ENCODE peak calls at places on chromosomes 7 and 10, in eight cellular contexts. P is endothelial cell of umbilical vein, W is H1, A is HCT116, Z is K562, S is GM12878, Q is SK-N-SH, N is HepG2. H is an unnamed sample. For H3K9me3, the result is how much of the 10 kb centered on the place peaks cover.

GRCh38 chr7:102230593-102230992 is 56.1 kb upstream of the SH2B2 start:
- DNase-seq in Q (no peak), A (no peak), W (no peak), S (no peak), N (no peak), P (no peak), Z (no peak), H (no peak)

GRCh38 chr7:94436018-94436604 is 41.4 kb downstream of the COL1A2 start:
- DNase-seq in W (peak), P (peak), S (peak), N (peak), Z (peak), A (peak), Q (peak), H (peak)

GRCh38 chr7:41029072-41029492 is 673.8 kb downstream of the INHBA start:
- DNase-seq in W (no peak), Z (no peak), S (no peak), A (peak), Q (no peak), N (no peak), P (no peak), H (peak)

GRCh38 chr7:92916751-92917369 is 80.5 kb upstream of the CDK6 start:
- DNase-seq in Z (no peak), S (no peak), Q (peak), A (peak), N (peak), P (no peak), W (no peak), H (peak)

GRCh38 chr7:116232920-116233319 is 22.6 kb downstream of the TES start:
- DNase-seq in P (no peak), S (no peak), Z (no peak), W (no peak), A (no peak), N (no peak), Q (no peak), H (no peak)

GRCh38 chr7:46835556-46835955 is 746.4 kb downstream of the TNS3 start:
- DNase-seq in Q (no peak), P (no peak), A (no peak), Z (no peak), S (no peak), N (no peak), W (no peak), H (no peak)

GRCh38 chr10:855671-856070 is 75.8 kb downstream of the LARP4B start:
- DNase-seq in N (no peak), W (no peak), Q (no peak), Z (no peak), P (no peak), A (no peak), S (no peak), H (no peak)

GRCh38 chr10:1549591-1550290 is 187.6 kb downstream of the ADARB2 start:
- DNase-seq in Q (no peak), W (no peak), A (no peak), N (no peak), P (no peak), Z (no peak), S (no peak), H (no peak)

GRCh38 chr7:27745064-27745583 is 5.2 kb downstream of the TAX1BP1 start:
- DNase-seq in A (peak), N (peak), W (no peak), P (peak), S (no peak), Z (no peak), Q (peak), H (peak)

GRCh38 chr10:22505923-22506685 is 160.8 kb downstream of the SPAG6 start:
- DNase-seq in W (no peak), Q (no peak), P (no peak), A (no peak), Z (no peak), N (no peak), S (no peak), H (no peak)

GRCh38 chr7:152859781-152860191 is 100.2 kb downstream of the ACTR3B start:
- DNase-seq in P (no peak), Q (peak), Z (peak), A (peak), S (no peak), N (peak), W (peak), H (peak)

GRCh38 chr7:158236400-158236799 is 351.2 kb downstream of the PTPRN2 start:
- DNase-seq in A (no peak), Z (peak), W (no peak), P (no peak), N (no peak), Q (no peak), S (no peak), H (no peak)

GRCh38 chr7:152761116-152761748 is 1.7 kb downstream of the ACTR3B start:
- DNase-seq in Z (no peak), N (no peak), A (no peak), P (no peak), S (no peak), W (no peak), Q (no peak), H (no peak)

GRCh38 chr7:146146866-146147265 is 30.3 kb downstream of the CNTNAP2 start:
- DNase-seq in P (no peak), W (no peak), Z (no peak), S (no peak), Q (no peak), A (no peak), N (no peak), H (no peak)

GRCh38 chr10:75542902-75543301 is 111.5 kb downstream of the LRMDA start:
- DNase-seq in P (no peak), N (no peak), S (no peak), A (no peak), Z (no peak), Q (peak), W (no peak), H (no peak)

GRCh38 chr7:104096683-104097082 is 107.2 kb upstream of the RELN start:
- DNase-seq in W (no peak), S (no peak), Z (peak), A (peak), P (peak), N (peak), Q (no peak), H (peak)

GRCh38 chr10:114767589-114768393 is 53.8 kb upstream of the FHIP2A start:
- DNase-seq in A (no peak), S (no peak), P (no peak), Q (peak), N (no peak), W (no peak), Z (peak), H (peak)

GRCh38 chr10:104041891-104042535 is 43.7 kb downstream of the COL17A1 start:
- DNase-seq in N (no peak), W (no peak), A (no peak), Z (no peak), P (no peak), S (no peak), Q (no peak), H (no peak)

GRCh38 chr10:22825841-22826240 is 102.0 kb upstream of the ARMC3 start:
- DNase-seq in S (no peak), N (no peak), A (peak), P (no peak), Q (peak), Z (no peak), W (no peak), H (no peak)

GRCh38 chr10:88212069-88212468 is 348.6 kb downstream of the PTEN start:
- DNase-seq in P (no peak), W (no peak), S (no peak), N (no peak), Z (no peak), A (no peak), Q (no peak), H (no peak)

GRCh38 chr7:116399808-116400207 is 99.7 kb upstream of the CAV2 start:
- DNase-seq in N (no peak), Q (no peak), P (peak), A (no peak), S (no peak), W (no peak), Z (no peak), H (no peak)

GRCh38 chr10:42753126-42753506 is 29.5 kb upstream of the BMS1 start:
- DNase-seq in W (peak), A (peak), P (peak), S (no peak), Q (peak), N (no peak), Z (peak), H (peak)

GRCh38 chr7:137898839-137899681 is 52.3 kb upstream of the DGKI start:
- DNase-seq in N (peak), W (peak), A (peak), Q (peak), P (peak), Z (peak), S (peak), H (peak)

GRCh38 chr10:85922363-85923129 is 444.0 kb downstream of the GRID1 start:
- DNase-seq in S (no peak), W (no peak), Q (no peak), A (no peak), N (no peak), Z (no peak), P (no peak), H (no peak)

GRCh38 chr10:131072651-131073468 is 238.7 kb downstream of the TCERG1L start:
- DNase-seq in P (no peak), S (no peak), Z (no peak), W (no peak), A (no peak), N (no peak), Q (no peak), H (no peak)

GRCh38 chr7:81871606-81872265 is 101.9 kb upstream of the HGF start:
- DNase-seq in P (no peak), Z (no peak), A (no peak), N (no peak), W (no peak), Q (peak), S (no peak), H (no peak)

GRCh38 chr10:122688293-122688989 is 11.2 kb downstream of the C10orf120 start:
- DNase-seq in Z (no peak), A (no peak), P (peak), N (no peak), Q (no peak), S (no peak), W (no peak), H (no peak)

GRCh38 chr10:89793649-89794254 is 92.4 kb downstream of the KIF20B start:
- DNase-seq in Q (peak), Z (peak), W (peak), A (peak), P (peak), N (peak), S (peak), H (peak)

GRCh38 chr10:12419279-12419847 is 70.0 kb downstream of the CAMK1D start:
- DNase-seq in Q (no peak), P (peak), Z (no peak), A (peak), N (no peak), W (no peak), S (no peak), H (no peak)

GRCh38 chr10:13917791-13918190 is 331.0 kb downstream of the PRPF18 start:
- DNase-seq in P (no peak), W (no peak), A (no peak), Z (no peak), Q (no peak), S (no peak), N (no peak), H (no peak)

GRCh38 chr10:70923696-70924095 is 35.3 kb upstream of the PCBD1 start:
- DNase-seq in S (no peak), N (no peak), Q (no peak), Z (no peak), W (no peak), A (no peak), P (no peak), H (no peak)

GRCh38 chr10:4543943-4544540 is 282.0 kb upstream of the AKR1E2 start:
- DNase-seq in N (no peak), P (no peak), A (no peak), Q (no peak), S (no peak), Z (no peak), W (no peak), H (no peak)

GRCh38 chr7:151704969-151705743 is 171.8 kb downstream of the PRKAG2 start:
- DNase-seq in W (no peak), Z (peak), P (no peak), N (no peak), Q (peak), S (no peak), A (no peak), H (no peak)

GRCh38 chr7:158803226-158803944 is 25.9 kb downstream of the ESYT2 start:
- DNase-seq in S (no peak), N (no peak), A (no peak), P (no peak), Z (no peak), Q (no peak), W (no peak), H (no peak)

GRCh38 chr10:80503584-80504157 is 34.0 kb upstream of the SH2D4B start:
- DNase-seq in Z (no peak), W (no peak), P (no peak), N (no peak), S (no peak), Q (no peak), A (no peak), H (no peak)

GRCh38 chr10:99854860-99855259 is 72.4 kb downstream of the ABCC2 start:
- DNase-seq in N (peak), W (no peak), Z (no peak), P (peak), Q (peak), A (peak), S (no peak), H (peak)

GRCh38 chr7:105910172-105910571 is 33.8 kb upstream of the ATXN7L1 start:
- DNase-seq in P (no peak), A (no peak), W (no peak), Z (no peak), Q (no peak), N (no peak), S (no peak), H (no peak)

GRCh38 chr10:119656760-119657159 is 5.6 kb downstream of the BAG3 start:
- DNase-seq in Z (no peak), Q (no peak), N (no peak), W (no peak), P (no peak), S (no peak), A (no peak), H (no peak)

GRCh38 chr10:119655566-119656001 is 4.4 kb downstream of the BAG3 start:
- DNase-seq in Z (no peak), Q (peak), S (no peak), N (no peak), A (no peak), W (no peak), P (peak), H (peak)

GRCh38 chr10:119657725-119658124 is 6.5 kb downstream of the BAG3 start:
- DNase-seq in N (no peak), A (no peak), W (no peak), S (no peak), P (no peak), Q (no peak), Z (no peak), H (no peak)

GRCh38 chr10:119659951-119660350 is 8.8 kb downstream of the BAG3 start:
- DNase-seq in N (peak), W (no peak), Q (no peak), A (no peak), P (no peak), S (no peak), Z (no peak), H (no peak)

DNA sequence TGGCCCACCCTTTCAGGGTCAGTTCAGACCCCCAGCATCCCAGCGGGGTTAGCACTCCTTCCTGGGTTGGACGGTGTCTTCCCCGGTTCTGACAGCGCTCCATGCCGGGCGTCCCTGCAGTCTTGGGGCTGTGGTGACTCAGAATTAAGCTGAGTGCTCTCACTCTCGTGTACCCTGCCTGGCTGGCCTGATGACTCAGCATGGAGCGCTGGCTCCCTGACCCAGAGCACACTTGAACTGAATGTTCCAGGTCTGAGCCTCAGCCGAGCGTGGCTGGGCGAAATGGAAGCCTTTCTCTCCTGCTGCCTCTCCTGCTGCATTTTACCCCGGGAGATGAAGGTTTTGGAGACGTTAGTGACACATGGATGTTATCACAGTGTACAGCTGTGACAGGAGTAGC is 7.1 kb downstream of the BAG3 start:
- DNase-seq in Z (peak), A (peak), W (peak), P (peak), Q (no peak), S (no peak), N (peak), H (peak)
- TF ChIP-seq MAX in Z (peak), A (no peak), W (no peak), P (peak), Q (peak), S (no peak), N (no peak), H (peak)

GRCh38 chr7:64373017-64373416 is 59.3 kb downstream of the ZNF736 start:
- DNase-seq in W (no peak), Q (no peak), A (no peak), Z (no peak), P (no peak), N (no peak), S (no peak), H (no peak)
- H3K9me3 ChIP-seq in W (half or more), Q (under half), A (under half), Z (under half), P (under half), N (half or more), S (under half), H (under half)

GRCh38 chr10:52215745-52216361 is 98.2 kb upstream of the DKK1 start:
- DNase-seq in N (peak), S (peak), P (peak), Q (peak), Z (peak), W (no peak), A (peak), H (peak)
- TF ChIP-seq MAX in N (no peak), S (no peak), P (no peak), Q (no peak), Z (no peak), W (no peak), A (no peak), H (no peak)

GRCh38 chr7:149732611-149733010 is 40.8 kb downstream of the ZNF467 start:
- DNase-seq in Z (no peak), P (no peak), S (no peak), A (no peak), W (no peak), N (no peak), Q (no peak), H (no peak)
- H3K9me3 ChIP-seq in Z (under half), P (under half), S (under half), A (under half), W (under half), N (under half), Q (under half), H (under half)

GRCh38 chr7:142855756-142856564 is 1.1 kb downstream of the EPHB6 start:
- DNase-seq in W (no peak), P (no peak), Z (no peak), A (no peak), S (no peak), Q (peak), N (no peak), H (no peak)

GRCh38 chr7:142856565-142857245 is 1.8 kb downstream of the EPHB6 start:
- DNase-seq in A (no peak), P (no peak), N (no peak), W (no peak), Q (no peak), Z (no peak), S (no peak), H (no peak)

GRCh38 chr7:142853739-142854504 is 954 bp upstream of the EPHB6 start:
- DNase-seq in P (peak), Z (peak), S (no peak), A (peak), Q (peak), N (peak), W (peak), H (peak)

GRCh38 chr7:142855401-142855743 is 496 bp downstream of the EPHB6 start:
- DNase-seq in P (no peak), Z (peak), N (no peak), W (no peak), A (no peak), S (no peak), Q (no peak), H (no peak)

GRCh38 chr7:142854505-142855400 is at the start of gene EPHB6:
- DNase-seq in N (no peak), Q (peak), S (no peak), W (no peak), A (no peak), Z (peak), P (no peak), H (peak)
- TF ChIP-seq MAX in N (no peak), Q (no peak), S (no peak), W (no peak), A (no peak), Z (no peak), P (no peak), H (no peak)

GRCh38 chr7:63925626-63926460 is 72.8 kb upstream of the ZNF722 start:
- DNase-seq in Z (peak), N (no peak), A (no peak), Q (peak), S (no peak), W (no peak), P (no peak), H (peak)
- H3K9me3 ChIP-seq in Z (under half), N (half or more), A (under half), Q (under half), S (under half), W (half or more), P (under half), H (under half)

GRCh38 chr10:94217431-94217830 is 145.3 kb downstream of the NOC3L start:
- DNase-seq in A (no peak), Q (no peak), Z (no peak), W (no peak), N (no peak), S (no peak), P (no peak), H (no peak)

GRCh38 chr10:94214497-94214896 is 148.2 kb downstream of the NOC3L start:
- DNase-seq in P (no peak), W (no peak), S (no peak), A (no peak), N (no peak), Z (no peak), Q (no peak), H (no peak)

GRCh38 chr10:94213980-94214379 is 148.8 kb downstream of the NOC3L start:
- DNase-seq in Q (no peak), S (no peak), W (no peak), Z (no peak), A (no peak), P (peak), N (no peak), H (no peak)

GRCh38 chr10:94218496-94219183 is 144.1 kb downstream of the NOC3L start:
- DNase-seq in Z (no peak), W (no peak), P (no peak), S (no peak), Q (no peak), A (no peak), N (no peak), H (no peak)

GRCh38 chr10:94216201-94216600 is 146.5 kb downstream of the NOC3L start:
- DNase-seq in Q (no peak), W (no peak), P (no peak), Z (no peak), S (no peak), A (no peak), N (no peak), H (no peak)
- TF ChIP-seq MAX in Q (no peak), W (no peak), P (no peak), Z (no peak), S (no peak), A (no peak), N (no peak), H (no peak)

DNA sequence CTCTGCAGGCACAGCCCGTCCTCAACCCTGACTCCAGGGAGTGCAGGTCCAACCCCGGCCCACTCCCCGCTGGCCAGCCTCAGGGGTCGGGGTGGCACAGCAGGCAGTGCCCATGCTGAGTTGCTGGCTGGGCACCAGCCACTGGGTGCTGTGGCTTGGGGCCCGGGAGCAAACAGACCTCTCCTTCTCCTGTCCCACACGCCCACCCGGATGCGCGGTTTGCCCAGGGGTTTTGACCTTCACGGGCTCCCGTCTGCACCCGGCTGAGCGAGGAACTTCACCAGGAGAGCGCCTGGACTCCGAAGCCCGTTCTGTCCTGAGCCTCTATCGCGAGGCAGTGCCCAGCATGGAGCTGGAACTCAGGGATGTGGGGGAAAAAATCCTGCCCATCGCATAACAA is 2.6 kb upstream of the GRIFIN start:
- DNase-seq in N (no peak), A (no peak), Q (no peak), Z (no peak), P (no peak), W (no peak), S (no peak), H (no peak)
- H3K9me3 ChIP-seq in N (under half), A (under half), Q (under half), Z (under half), P (under half), W (under half), S (under half), H (under half)

GRCh38 chr7:33327427-33327826 is 198.1 kb downstream of the BBS9 start:
- DNase-seq in Z (no peak), P (no peak), A (no peak), S (no peak), W (no peak), N (no peak), Q (no peak), H (no peak)

GRCh38 chr7:33325754-33326484 is 196.6 kb downstream of the BBS9 start:
- DNase-seq in P (no peak), N (no peak), Z (no peak), A (no peak), Q (no peak), W (no peak), S (no peak), H (no peak)

GRCh38 chr7:33326485-33326848 is 197.1 kb downstream of the BBS9 start:
- DNase-seq in Q (no peak), Z (no peak), A (no peak), S (no peak), N (no peak), W (no peak), P (no peak), H (no peak)
- TF ChIP-seq MAX in Q (no peak), Z (no peak), A (no peak), S (no peak), N (no peak), W (no peak), P (no peak), H (no peak)

H was measured in A549.